ENCODE peak calls at places on chromosomes 6 and 20, in six cellular contexts. Y, C, D, H, R and J are unnamed samples.

GRCh38 chr6:42197574-42198362 is 3.0 kb upstream of the GUCA1B start:
- DNase-seq in R (peak), Y (peak), C (no peak), D (no peak), H (peak), J (peak)

GRCh38 chr6:166008441-166009369 is 158.9 kb downstream of the TBXT start:
- DNase-seq in H (peak), C (no peak), R (no peak), D (peak), Y (peak), J (no peak)

GRCh38 chr20:1434571-1435336 is 31.9 kb downstream of the NSFL1C start:
- DNase-seq in Y (peak), H (peak), D (no peak), C (no peak), R (peak), J (no peak)

GRCh38 chr6:41553405-41553999 is 7.3 kb downstream of the FOXP4 start:
- DNase-seq in D (no peak), C (no peak), H (no peak), Y (no peak), R (no peak), J (no peak)

GRCh38 chr20:44019638-44020335 is 105.1 kb downstream of the TOX2 start:
- DNase-seq in D (no peak), R (peak), H (peak), C (peak), Y (peak), J (no peak)

GRCh38 chr6:19705606-19706005 is 131.6 kb upstream of the ID4 start:
- DNase-seq in H (no peak), R (no peak), Y (peak), D (no peak), C (no peak), J (no peak)

GRCh38 chr6:119856136-119856535 is 506.6 kb upstream of the MAN1A1 start:
- DNase-seq in R (no peak), Y (no peak), H (no peak), D (no peak), C (no peak), J (no peak)

GRCh38 chr20:17671565-17671964 is 10.5 kb downstream of the RRBP1 start:
- DNase-seq in R (no peak), H (no peak), D (no peak), C (no peak), Y (no peak), J (no peak)

GRCh38 chr6:154341876-154342275 is 14.7 kb downstream of the IPCEF1 start:
- DNase-seq in H (no peak), Y (no peak), C (no peak), D (no peak), R (no peak), J (no peak)

GRCh38 chr6:132818404-132819359 is 4.3 kb downstream of the RPS12 start:
- DNase-seq in R (no peak), Y (peak), D (no peak), C (no peak), H (peak), J (no peak)

GRCh38 chr6:26197736-26198625 is 110.8 kb downstream of the HFE start:
- DNase-seq in C (no peak), H (peak), R (peak), Y (peak), D (no peak), J (no peak)

GRCh38 chr6:20589266-20589665 is 55.0 kb downstream of the CDKAL1 start:
- DNase-seq in H (peak), C (no peak), R (no peak), D (no peak), Y (no peak), J (no peak)

GRCh38 chr6:15960740-15961629 is 167.9 kb upstream of the MYLIP start:
- DNase-seq in R (no peak), H (peak), Y (no peak), D (no peak), C (no peak), J (no peak)

GRCh38 chr20:48191200-48191599 is 405.9 kb upstream of the SULF2 start:
- DNase-seq in H (peak), C (no peak), Y (no peak), D (no peak), R (no peak), J (no peak)

GRCh38 chr6:98574991-98575390 is 259.4 kb upstream of the POU3F2 start:
- DNase-seq in H (no peak), C (no peak), Y (no peak), D (no peak), R (no peak), J (no peak)

GRCh38 chr6:5457036-5457435 is 195.7 kb downstream of the FARS2 start:
- DNase-seq in D (no peak), H (peak), C (peak), Y (peak), R (no peak), J (no peak)

GRCh38 chr6:158460602-158461092 is 99.2 kb upstream of the TMEM181 start:
- DNase-seq in Y (peak), H (peak), R (no peak), C (no peak), D (no peak), J (no peak)

GRCh38 chr6:154989457-154989856 is 5.7 kb upstream of the TIAM2 start:
- DNase-seq in Y (no peak), H (peak), D (no peak), C (no peak), R (no peak), J (no peak)

GRCh38 chr6:24910850-24911712 is 24.7 kb downstream of the RIPOR2 start:
- DNase-seq in D (peak), C (peak), R (peak), H (peak), Y (peak), J (no peak)

GRCh38 chr6:34243131-34243771 is 5.6 kb downstream of the SMIM29 start:
- DNase-seq in D (no peak), C (no peak), H (no peak), R (no peak), Y (peak), J (no peak)

GRCh38 chr6:28206527-28207243 is 18.4 kb upstream of the ZSCAN9 start:
- DNase-seq in D (no peak), R (no peak), H (no peak), C (no peak), Y (no peak), J (no peak)

GRCh38 chr6:83868639-83869038 is 9.2 kb downstream of the CYB5R4 start:
- DNase-seq in R (no peak), H (peak), Y (peak), D (no peak), C (no peak), J (no peak)

GRCh38 chr6:53199156-53199555 is 50.5 kb upstream of the GCM1 start:
- DNase-seq in H (no peak), Y (no peak), C (no peak), D (no peak), R (no peak), J (no peak)

GRCh38 chr6:53199765-53200164 is 51.1 kb upstream of the GCM1 start:
- DNase-seq in C (no peak), H (no peak), Y (no peak), D (no peak), R (no peak), J (no peak)

GRCh38 chr6:53197553-53197952 is 48.9 kb upstream of the GCM1 start:
- DNase-seq in Y (no peak), C (no peak), D (no peak), R (no peak), H (no peak), J (no peak)

GRCh38 chr6:53203483-53203882 is 54.8 kb upstream of the GCM1 start:
- DNase-seq in H (no peak), Y (no peak), D (no peak), C (no peak), R (no peak), J (no peak)

GRCh38 chr6:53201270-53201669 is 52.6 kb upstream of the GCM1 start:
- DNase-seq in H (no peak), Y (no peak), C (no peak), D (no peak), R (no peak), J (no peak)
- TF ChIP-seq CTCF in H (no peak), Y (no peak), C (no peak), D (no peak), R (no peak), J (no peak)

DNA sequence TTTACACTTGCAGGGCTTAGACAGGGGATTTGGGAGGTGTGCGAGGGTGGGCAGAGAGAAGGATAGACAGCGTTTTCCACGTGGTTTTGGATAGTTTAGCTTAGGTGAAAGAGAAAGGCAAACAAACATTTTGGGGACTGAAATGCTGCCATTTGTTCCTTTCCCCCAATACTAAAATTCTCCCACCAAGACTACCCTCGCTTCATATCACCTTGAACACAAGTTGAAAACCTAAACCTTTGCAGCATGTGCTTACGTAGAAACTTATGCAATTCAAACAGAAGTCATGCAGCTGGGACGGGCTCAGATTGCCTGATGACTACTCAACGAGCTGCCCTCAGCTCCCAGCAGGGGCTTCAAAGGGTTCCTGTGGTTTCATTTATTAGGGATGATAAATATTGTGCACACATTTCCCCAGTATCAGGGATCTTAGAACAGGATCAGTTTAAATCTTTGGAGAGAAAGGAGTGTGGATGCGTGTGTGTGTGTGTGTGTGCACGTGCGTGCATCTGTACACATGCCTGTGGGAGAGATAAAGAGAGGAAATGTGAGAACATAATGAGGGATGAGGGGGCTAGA is 77.3 kb downstream of the SLC22A23 start:
- DNase-seq in D (no peak), H (peak), Y (no peak), R (no peak), C (no peak), J (no peak)
- TF ChIP-seq CTCF in D (no peak), H (no peak), Y (no peak), R (no peak), C (no peak), J (no peak)

DNA sequence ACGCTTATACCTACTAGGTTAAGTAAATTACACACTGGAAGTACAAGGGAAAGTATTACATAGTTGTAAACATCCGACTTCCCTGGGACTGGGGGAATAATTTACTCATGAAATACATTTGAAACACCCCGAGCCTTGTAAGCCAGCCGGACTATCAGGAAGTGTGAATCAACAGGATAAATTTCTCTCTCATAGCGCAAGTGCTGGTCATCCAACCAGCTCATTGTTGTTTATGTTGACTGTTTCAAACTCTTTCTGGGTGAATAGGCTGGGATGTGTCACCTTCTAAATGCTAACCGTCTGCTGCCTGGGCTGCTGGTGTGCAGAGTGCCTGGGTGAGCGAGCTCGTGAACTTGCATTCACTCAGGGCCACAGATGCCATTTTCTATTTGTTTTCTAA is 5.0 kb downstream of the BMP6 start:
- DNase-seq in C (no peak), H (peak), R (no peak), Y (peak), D (no peak), J (no peak)
- TF ChIP-seq CTCF in C (no peak), H (no peak), R (no peak), Y (no peak), D (no peak), J (no peak)

DNA sequence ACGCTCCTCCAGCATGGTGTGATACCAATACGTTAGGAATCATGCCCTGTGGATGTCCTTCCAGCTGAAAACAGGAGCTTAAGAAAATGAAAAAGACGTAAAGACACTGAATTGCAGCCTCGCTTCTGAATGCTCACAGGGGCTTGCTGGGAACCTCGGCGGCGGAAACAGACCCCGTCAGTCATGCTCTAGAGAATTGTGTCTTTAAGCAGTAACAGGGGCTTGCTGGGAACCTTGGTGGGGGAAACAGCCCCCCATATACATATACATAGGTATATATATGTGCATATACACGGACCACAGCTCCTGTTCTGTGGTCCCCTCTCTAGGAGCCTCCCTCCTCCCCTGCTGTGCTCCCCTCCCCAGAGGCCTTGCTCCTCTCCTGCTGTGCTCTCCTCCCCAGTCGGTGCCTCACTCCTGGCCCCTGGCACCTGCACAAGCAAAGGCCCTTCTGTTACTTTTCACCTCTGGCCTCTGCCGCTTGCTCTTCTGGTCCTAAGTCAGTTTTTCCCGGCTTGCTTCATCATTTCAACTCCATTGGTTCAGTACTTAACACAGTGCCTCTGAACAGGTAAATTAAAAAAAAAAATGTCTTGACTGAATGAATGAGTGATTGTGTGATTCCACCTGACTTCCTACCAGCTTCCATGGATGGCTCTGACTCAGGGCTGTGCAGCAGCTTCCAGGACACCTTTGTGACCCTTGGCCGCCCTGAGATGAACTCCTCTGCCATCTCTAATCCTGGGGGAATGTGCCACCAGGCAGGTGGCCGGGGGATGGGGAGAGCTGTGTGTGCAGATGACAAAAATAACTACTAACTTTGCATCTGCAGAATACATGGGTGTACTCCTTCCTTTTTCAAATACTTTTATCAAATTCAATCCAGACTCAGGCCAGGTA is 246.1 kb downstream of the SMOC2 start:
- DNase-seq in H (no peak), Y (no peak), R (no peak), C (no peak), D (no peak), J (no peak)
- TF ChIP-seq CTCF in H (no peak), Y (no peak), R (no peak), C (no peak), D (no peak), J (no peak)